ENCODE peak calls at places on chromosomes 2 and 18, in ten cellular contexts. Q is SJSA1, K is neuronal stem cell, L is colonic mucosa, Z is ascending aorta, S is cardiac muscle cell, T is right atrium auricular region, Y is A549, E is esophagus squamous epithelium, D is BE2C. O is an unnamed sample. For H3K4me1, the result is how much of the 10 kb centered on the place peaks cover.

GRCh38 chr18:68837665-68838390 is 39.9 kb downstream of the CCDC102B start:
- DNase-seq in Q (peak), K (no peak), L (no peak), Z (no peak), S (no peak), T (no peak), Y (no peak), E (no peak), D (no peak), O (no peak)

GRCh38 chr2:38279201-38279600 is 97.9 kb downstream of the ATL2 start:
- DNase-seq in Q (no peak), K (no peak), L (no peak), Z (no peak), S (no peak), T (no peak), Y (no peak), E (no peak), D (no peak), O (no peak)

GRCh38 chr2:190468814-190469569 is 60.8 kb downstream of the MFSD6 start:
- DNase-seq in Q (peak), K (no peak), L (peak), Z (no peak), S (peak), T (peak), Y (peak), E (no peak), D (peak), O (peak)

GRCh38 chr2:239916205-239917127 is 108.7 kb downstream of the NDUFA10 start:
- DNase-seq in Q (no peak), K (no peak), L (peak), Z (no peak), S (no peak), T (peak), Y (no peak), E (no peak), D (no peak), O (no peak)

GRCh38 chr2:208204166-208204565 is 14.3 kb upstream of the C2orf80 start:
- DNase-seq in Q (no peak), K (no peak), L (no peak), Z (no peak), S (no peak), T (no peak), Y (no peak), E (no peak), D (no peak), O (no peak)

GRCh38 chr2:188199716-188200128 is 92.0 kb upstream of the GULP1 start:
- DNase-seq in Q (peak), K (no peak), L (no peak), Z (no peak), S (no peak), T (no peak), Y (peak), E (no peak), D (no peak), O (no peak)

GRCh38 chr18:8800041-8800441 is 94.7 kb downstream of the MTCL1 start:
- DNase-seq in Q (no peak), K (no peak), L (no peak), Z (no peak), S (no peak), T (no peak), Y (no peak), E (no peak), D (no peak), O (no peak)

GRCh38 chr2:26136431-26136830 is 36.5 kb upstream of the GAREM2 start:
- DNase-seq in Q (no peak), K (no peak), L (no peak), Z (no peak), S (no peak), T (no peak), Y (no peak), E (no peak), D (no peak), O (no peak)

GRCh38 chr18:5895300-5895885 is at the start of gene TMEM200C:
- DNase-seq in Q (no peak), K (peak), L (no peak), Z (no peak), S (peak), T (no peak), Y (no peak), E (no peak), D (no peak), O (no peak)

GRCh38 chr2:220785181-220785580 is 786.9 kb downstream of the EPHA4 start:
- DNase-seq in Q (no peak), K (no peak), L (no peak), Z (no peak), S (no peak), T (no peak), Y (no peak), E (no peak), D (no peak), O (no peak)

GRCh38 chr18:63578357-63578958 is 8.7 kb upstream of the SERPINB13 start:
- DNase-seq in Q (peak), K (peak), L (peak), Z (no peak), S (peak), T (no peak), Y (peak), E (no peak), D (no peak), O (no peak)

GRCh38 chr2:180208841-180209240 is 201.7 kb upstream of the CWC22 start:
- DNase-seq in Q (peak), K (no peak), L (no peak), Z (no peak), S (no peak), T (no peak), Y (no peak), E (no peak), D (no peak), O (no peak)

GRCh38 chr2:159516241-159516758 is 100.0 kb downstream of the BAZ2B start:
- DNase-seq in Q (peak), K (peak), L (peak), Z (no peak), S (peak), T (no peak), Y (peak), E (no peak), D (no peak), O (no peak)

GRCh38 chr2:190123956-190124355 is 61.4 kb upstream of the MSTN start:
- DNase-seq in Q (no peak), K (no peak), L (no peak), Z (no peak), S (no peak), T (no peak), Y (no peak), E (no peak), D (no peak), O (no peak)

GRCh38 chr2:222448806-222449205 is 24.5 kb downstream of the SGPP2 start:
- DNase-seq in Q (no peak), K (no peak), L (no peak), Z (no peak), S (no peak), T (no peak), Y (no peak), E (no peak), D (no peak), O (no peak)

GRCh38 chr2:11344342-11344955 is at the start of gene ROCK2:
- DNase-seq in Q (no peak), K (peak), L (peak), Z (peak), S (peak), T (peak), Y (peak), E (peak), D (peak), O (peak)

GRCh38 chr2:161031516-161031915 is 128.7 kb upstream of the TANK start:
- DNase-seq in Q (no peak), K (no peak), L (no peak), Z (no peak), S (no peak), T (no peak), Y (no peak), E (no peak), D (no peak), O (no peak)

GRCh38 chr18:62529597-62529996 is 6.8 kb downstream of the ZCCHC2 start:
- DNase-seq in Q (no peak), K (no peak), L (no peak), Z (no peak), S (no peak), T (no peak), Y (no peak), E (no peak), D (no peak), O (no peak)

GRCh38 chr2:18684202-18685040 is 95.1 kb upstream of the NT5C1B start:
- DNase-seq in Q (no peak), K (no peak), L (peak), Z (no peak), S (no peak), T (no peak), Y (no peak), E (no peak), D (no peak), O (no peak)

GRCh38 chr2:226802573-226802972 is 3.0 kb upstream of the IRS1 start:
- DNase-seq in Q (peak), K (no peak), L (peak), Z (no peak), S (peak), T (no peak), Y (peak), E (no peak), D (no peak), O (no peak)

GRCh38 chr2:52335727-52336126 is 1303.8 kb upstream of the NRXN1 start:
- DNase-seq in Q (no peak), K (no peak), L (no peak), Z (no peak), S (no peak), T (no peak), Y (no peak), E (no peak), D (no peak), O (no peak)

GRCh38 chr2:59658906-59659305 is 894.5 kb downstream of the BCL11A start:
- DNase-seq in Q (no peak), K (no peak), L (no peak), Z (no peak), S (no peak), T (no peak), Y (no peak), E (no peak), D (no peak), O (no peak)

GRCh38 chr2:31235504-31235902 is 1.6 kb downstream of the EHD3 start:
- DNase-seq in Q (peak), K (no peak), L (peak), Z (no peak), S (no peak), T (peak), Y (peak), E (no peak), D (no peak), O (no peak)

GRCh38 chr2:74496997-74497776 is 2.2 kb downstream of the LBX2 start:
- DNase-seq in Q (no peak), K (no peak), L (no peak), Z (no peak), S (no peak), T (no peak), Y (no peak), E (no peak), D (no peak), O (no peak)

GRCh38 chr2:70596739-70597138 is 43.1 kb upstream of the TGFA start:
- DNase-seq in Q (peak), K (no peak), L (no peak), Z (no peak), S (no peak), T (no peak), Y (no peak), E (no peak), D (no peak), O (no peak)

GRCh38 chr2:127085260-127085666 is 21.7 kb downstream of the BIN1 start:
- DNase-seq in Q (peak), K (no peak), L (no peak), Z (no peak), S (peak), T (no peak), Y (no peak), E (no peak), D (no peak), O (no peak)

GRCh38 chr2:127086800-127087737 is 19.9 kb downstream of the BIN1 start:
- DNase-seq in Q (peak), K (peak), L (no peak), Z (no peak), S (peak), T (peak), Y (no peak), E (no peak), D (peak), O (peak)

GRCh38 chr2:127082974-127083373 is 24.0 kb downstream of the BIN1 start:
- DNase-seq in Q (no peak), K (no peak), L (no peak), Z (no peak), S (no peak), T (no peak), Y (no peak), E (no peak), D (no peak), O (no peak)

GRCh38 chr2:127083819-127084503 is 23.0 kb downstream of the BIN1 start:
- DNase-seq in Q (peak), K (no peak), L (peak), Z (no peak), S (no peak), T (peak), Y (no peak), E (no peak), D (no peak), O (peak)

DNA sequence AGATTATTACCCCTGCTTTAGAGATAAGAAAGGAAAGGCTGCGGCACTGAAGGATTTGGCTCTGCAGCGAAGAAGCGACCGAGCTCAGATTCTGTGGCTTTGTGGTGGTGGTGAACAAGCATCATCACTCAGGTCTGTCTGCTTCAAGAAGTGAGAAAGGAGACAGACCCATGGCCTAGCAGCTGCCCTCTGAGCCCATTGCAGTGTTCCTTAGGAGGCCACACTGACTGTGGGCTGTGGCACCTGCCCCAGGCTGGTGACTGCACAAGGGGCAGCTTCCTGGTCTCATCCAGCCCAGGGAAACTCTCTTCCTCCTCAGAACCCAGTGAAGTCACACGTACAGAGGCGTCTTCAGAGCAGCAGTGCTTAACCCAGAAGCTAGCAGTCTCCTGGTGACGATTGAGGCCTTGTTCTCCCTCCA is 22.3 kb downstream of the BIN1 start:
- DNase-seq in Q (no peak), K (no peak), L (no peak), Z (no peak), S (no peak), T (no peak), Y (no peak), E (no peak), D (no peak), O (no peak)
- H3K4me1 ChIP-seq in Q (half or more), K (under half), L (under half), Z (under half), S (half or more), T (under half), Y (under half), E (half or more), D (under half), O (under half)

GRCh38 chr2:202038471-202039277 is 5.0 kb downstream of the FZD7 start:
- DNase-seq in Q (peak), K (no peak), L (no peak), Z (no peak), S (peak), T (no peak), Y (peak), E (no peak), D (no peak), O (no peak)
- H3K4me3 ChIP-seq in Q (peak), K (no peak), L (no peak), Z (no peak), S (peak), T (no peak), Y (no peak), E (no peak), D (peak), O (peak)

GRCh38 chr2:20186078-20186854 is 38.7 kb downstream of the SDC1 start:
- DNase-seq in Q (peak), K (no peak), L (peak), Z (peak), S (peak), T (peak), Y (peak), E (no peak), D (peak), O (no peak)
- H3K4me1 ChIP-seq in Q (half or more), K (under half), L (under half), Z (under half), S (under half), T (under half), Y (half or more), E (half or more), D (under half), O (under half)

GRCh38 chr2:210762604-210763588 is 206.5 kb downstream of the CPS1 start:
- DNase-seq in Q (no peak), K (no peak), L (no peak), Z (no peak), S (no peak), T (no peak), Y (no peak), E (no peak), D (no peak), O (no peak)

DNA sequence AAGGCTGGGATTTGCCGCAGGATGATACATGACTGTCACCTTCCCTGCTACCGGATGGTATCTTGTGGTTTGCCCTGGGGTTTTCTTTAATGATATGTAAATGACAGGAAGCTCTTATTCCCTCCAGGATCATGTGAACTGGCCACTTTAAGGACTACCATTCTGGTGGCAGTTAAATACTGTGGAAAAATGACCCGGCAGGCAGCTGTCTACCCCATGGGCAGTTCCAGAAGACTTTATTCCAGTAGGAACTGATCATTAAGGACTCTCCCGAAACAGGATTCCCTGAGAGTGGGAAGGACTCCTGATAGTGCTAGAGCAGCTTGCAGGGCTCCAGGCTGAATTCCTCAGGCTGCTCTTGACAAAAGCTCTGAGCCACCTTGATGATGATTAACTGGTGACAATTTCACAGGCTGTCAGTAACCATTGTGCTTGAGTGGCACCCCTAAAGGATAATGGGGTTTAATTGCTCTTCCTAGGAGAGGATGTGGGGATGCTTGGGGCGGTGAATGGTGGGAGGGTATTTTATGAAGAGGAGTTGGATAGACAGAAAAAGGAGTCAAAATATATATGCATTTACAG is 212.0 kb downstream of the CPS1 start:
- DNase-seq in Q (no peak), K (no peak), L (no peak), Z (no peak), S (peak), T (no peak), Y (no peak), E (no peak), D (no peak), O (no peak)
- H3K4me3 ChIP-seq in Q (no peak), K (no peak), L (no peak), Z (no peak), S (no peak), T (no peak), Y (no peak), E (no peak), D (no peak), O (no peak)

O was measured in breast epithelium.